ENCODE peak calls at places on chromosome 5, in four cellular contexts. C is HEK293T, Y is NCI-H1092, Z is hippocampal formation. K is an unnamed sample.

GRCh38 chr5:118597448-118597847 is 390.9 kb downstream of the DTWD2 start:
- DNase-seq in C (no peak), Y (no peak), Z (no peak), K (no peak)

GRCh38 chr5:176608937-176609723 is 826 bp downstream of the GPRIN1 start:
- DNase-seq in C (no peak), Y (no peak), Z (no peak), K (no peak)

GRCh38 chr5:55509768-55510522 is 24.8 kb downstream of the PLPP1 start:
- DNase-seq in C (no peak), Y (no peak), Z (no peak), K (no peak)

GRCh38 chr5:132391247-132391646 is 21.7 kb downstream of the SLC22A5 start:
- DNase-seq in C (no peak), Y (no peak), Z (no peak), K (no peak)

GRCh38 chr5:102866315-102866693 is 111.2 kb downstream of the PAM start:
- DNase-seq in C (no peak), Y (no peak), Z (no peak), K (no peak)

GRCh38 chr5:57887851-57888621 is 405.4 kb upstream of the ACTBL2 start:
- DNase-seq in C (peak), Y (peak), Z (no peak), K (no peak)

GRCh38 chr5:158135682-158136176 is 276.8 kb upstream of the CLINT1 start:
- DNase-seq in C (no peak), Y (peak), Z (no peak), K (no peak)

GRCh38 chr5:107966216-107966615 is 295.5 kb upstream of the EFNA5 start:
- DNase-seq in C (no peak), Y (no peak), Z (no peak), K (no peak)

GRCh38 chr5:10655041-10655685 is 91.3 kb downstream of the ANKRD33B start:
- DNase-seq in C (no peak), Y (peak), Z (no peak), K (no peak)

GRCh38 chr5:166725585-166725984 is 1565.9 kb upstream of the WWC1 start:
- DNase-seq in C (no peak), Y (no peak), Z (no peak), K (no peak)

GRCh38 chr5:150245111-150245789 is 44.3 kb downstream of the CAMK2A start:
- DNase-seq in C (no peak), Y (no peak), Z (no peak), K (no peak)

GRCh38 chr5:13746026-13746425 is 198.5 kb downstream of the DNAH5 start:
- DNase-seq in C (no peak), Y (no peak), Z (no peak), K (no peak)

GRCh38 chr5:68456756-68457217 is 241.2 kb downstream of the PIK3R1 start:
- DNase-seq in C (peak), Y (no peak), Z (no peak), K (no peak)

GRCh38 chr5:41410737-41411136 is 99.7 kb downstream of the PLCXD3 start:
- DNase-seq in C (no peak), Y (no peak), Z (no peak), K (no peak)